ENCODE peak calls at places on chromosome 2, in eight cellular contexts. E is uterus, J is ovary, C is GM23338, Y is transverse colon, L is fibroblast of mammary gland, K is MM.1S, I is progenitor cell of endocrine pancreas. U is an unnamed sample.

GRCh38 chr2:136246086-136246669 is 128.2 kb upstream of the CXCR4 start:
- DNase-seq in E (no peak), J (peak; percentile 15), C (peak; percentile 52), Y (peak; percentile 37), L (peak; percentile 18), K (no peak), I (no peak), U (peak; percentile 24)

GRCh38 chr2:221518937-221519635 is 53.0 kb downstream of the EPHA4 start:
- DNase-seq in E (no peak), J (no peak), C (no peak), Y (peak; percentile 18), L (no peak), K (no peak), I (no peak), U (no peak)

GRCh38 chr2:54669677-54670484 is 53.6 kb upstream of the EML6 start:
- DNase-seq in E (no peak), J (no peak), C (no peak), Y (peak; percentile 43), L (peak; percentile 82), K (no peak), I (no peak), U (peak; percentile 87)

GRCh38 chr2:43086451-43087221 is 139.8 kb downstream of the ZFP36L2 start:
- DNase-seq in E (peak; percentile 80), J (peak; percentile 72), C (peak; percentile 11), Y (peak; percentile 47), L (peak; percentile 100), K (no peak), I (no peak), U (peak; percentile 99)

GRCh38 chr2:185291035-185291647 is 447.5 kb upstream of the FSIP2 start:
- DNase-seq in E (no peak), J (no peak), C (peak; percentile 86), Y (peak; percentile 54), L (peak; percentile 55), K (peak; percentile 50), I (peak; percentile 50), U (peak; percentile 0)

GRCh38 chr2:166464187-166464586 is 29.9 kb downstream of the SCN7A start:
- DNase-seq in E (no peak), J (no peak), C (no peak), Y (no peak), L (peak; percentile 1), K (no peak), I (no peak), U (no peak)

GRCh38 chr2:70099270-70099669 is 12.0 kb downstream of the PCBP1 start:
- DNase-seq in E (peak; percentile 4), J (no peak), C (no peak), Y (no peak), L (no peak), K (no peak), I (no peak), U (no peak)

GRCh38 chr2:238527565-238527964 is 100.8 kb downstream of the ASB1 start:
- DNase-seq in E (no peak), J (no peak), C (no peak), Y (no peak), L (peak; percentile 65), K (no peak), I (no peak), U (peak; percentile 92)

GRCh38 chr2:174835797-174836255 is 71.6 kb upstream of the CHRNA1 start:
- DNase-seq in E (no peak), J (no peak), C (peak; percentile 38), Y (no peak), L (peak; percentile 99), K (no peak), I (no peak), U (peak; percentile 96)

DNA sequence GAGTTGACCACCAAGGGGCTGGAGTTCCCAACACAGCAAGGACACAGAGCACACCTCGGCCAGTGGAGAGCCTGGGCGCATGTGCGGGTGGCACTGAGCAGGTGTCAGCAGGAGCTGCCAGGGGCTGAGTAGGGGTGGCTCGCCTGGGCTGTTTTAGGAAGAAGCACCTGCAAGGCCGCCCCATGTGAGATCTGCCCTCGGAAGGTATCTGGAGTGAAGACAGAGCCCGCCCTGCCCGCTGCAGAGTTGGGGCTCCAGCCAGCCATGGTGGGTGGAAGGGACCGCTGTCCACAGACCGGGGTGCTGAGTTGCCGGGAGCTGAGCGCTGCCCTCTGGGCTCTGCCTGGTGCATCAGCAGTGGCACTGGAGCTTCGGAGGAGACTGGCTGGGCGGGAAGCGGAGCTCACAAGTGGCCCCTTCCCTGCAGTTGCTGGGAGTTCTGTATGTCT is 35.2 kb downstream of the MTERF4 start:
- DNase-seq in E (no peak), J (no peak), C (peak; percentile 79), Y (no peak), L (no peak), K (no peak), I (peak; percentile 42), U (no peak)
- TF ChIP-seq CTCF in E (no peak), J (no peak), C (peak; percentile 37), Y (no peak), L (no peak), K (no peak), I (no peak), U (peak; percentile 19)

GRCh38 chr2:109280804-109281203 is 151.8 kb downstream of the SH3RF3 start:
- DNase-seq in E (no peak), J (no peak), C (no peak), Y (no peak), L (no peak), K (no peak), I (no peak), U (no peak)

GRCh38 chr2:109282865-109283264 is 153.9 kb downstream of the SH3RF3 start:
- DNase-seq in E (no peak), J (no peak), C (no peak), Y (no peak), L (no peak), K (no peak), I (no peak), U (no peak)

GRCh38 chr2:109282360-109282759 is 153.4 kb downstream of the SH3RF3 start:
- DNase-seq in E (no peak), J (no peak), C (no peak), Y (no peak), L (no peak), K (no peak), I (no peak), U (no peak)

GRCh38 chr2:109277414-109277813 is 148.4 kb downstream of the SH3RF3 start:
- DNase-seq in E (no peak), J (no peak), C (no peak), Y (no peak), L (no peak), K (no peak), I (no peak), U (no peak)

DNA sequence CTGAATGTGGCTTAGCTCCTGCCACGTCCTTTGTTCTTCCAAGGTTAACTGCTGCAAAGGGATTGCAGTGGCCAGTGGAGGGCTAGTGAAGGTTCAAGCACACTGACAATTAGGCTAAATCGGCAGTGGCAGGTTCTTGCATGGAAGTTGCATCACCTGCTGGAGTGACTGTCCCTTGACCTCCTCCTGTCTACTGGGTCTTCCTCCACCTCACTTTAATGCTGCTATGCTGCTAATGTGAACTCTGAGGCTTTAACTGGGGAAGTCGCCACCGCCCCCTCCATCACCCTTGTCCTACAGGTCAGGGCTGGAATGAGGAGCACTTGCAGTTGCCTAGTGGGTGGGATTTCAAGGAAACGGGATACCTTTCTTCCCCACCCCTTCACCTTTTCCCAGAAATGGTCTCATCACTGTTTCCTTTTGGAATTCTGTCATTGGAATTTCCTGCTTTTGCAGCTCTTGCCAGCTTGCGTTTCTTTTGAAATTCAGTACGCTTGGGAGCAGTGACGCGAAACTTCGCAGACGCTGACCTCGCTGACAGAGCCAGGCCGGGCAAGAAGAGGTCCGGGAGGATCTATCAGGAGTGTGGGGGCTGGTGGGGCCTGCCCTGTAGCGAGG is 150.3 kb downstream of the SH3RF3 start:
- DNase-seq in E (no peak), J (no peak), C (peak; percentile 47), Y (no peak), L (peak; percentile 26), K (no peak), I (no peak), U (no peak)
- TF ChIP-seq CTCF in E (no peak), J (no peak), C (no peak), Y (no peak), L (no peak), K (no peak), I (no peak), U (no peak)

GRCh38 chr2:240595381-240596079 is 9.0 kb downstream of the CAPN10 start:
- DNase-seq in E (peak; percentile 14), J (peak; percentile 26), C (peak; percentile 86), Y (peak; percentile 27), L (no peak), K (no peak), I (no peak), U (no peak)
- TF ChIP-seq CTCF in E (no peak), J (no peak), C (peak; percentile 79), Y (no peak), L (peak; percentile 31), K (peak; percentile 23), I (peak; percentile 27), U (peak; percentile 10)

GRCh38 chr2:65681503-65681902 is 249.1 kb upstream of the SPRED2 start:
- DNase-seq in E (no peak), J (no peak), C (no peak), Y (no peak), L (no peak), K (no peak), I (no peak), U (no peak)

GRCh38 chr2:65687614-65688013 is 255.2 kb upstream of the SPRED2 start:
- DNase-seq in E (no peak), J (no peak), C (no peak), Y (no peak), L (no peak), K (no peak), I (no peak), U (no peak)

GRCh38 chr2:65688166-65688886 is 255.9 kb upstream of the SPRED2 start:
- DNase-seq in E (no peak), J (no peak), C (no peak), Y (no peak), L (no peak), K (no peak), I (no peak), U (no peak)

GRCh38 chr2:65691816-65692215 is 259.4 kb upstream of the SPRED2 start:
- DNase-seq in E (no peak), J (no peak), C (no peak), Y (no peak), L (no peak), K (no peak), I (no peak), U (no peak)

DNA sequence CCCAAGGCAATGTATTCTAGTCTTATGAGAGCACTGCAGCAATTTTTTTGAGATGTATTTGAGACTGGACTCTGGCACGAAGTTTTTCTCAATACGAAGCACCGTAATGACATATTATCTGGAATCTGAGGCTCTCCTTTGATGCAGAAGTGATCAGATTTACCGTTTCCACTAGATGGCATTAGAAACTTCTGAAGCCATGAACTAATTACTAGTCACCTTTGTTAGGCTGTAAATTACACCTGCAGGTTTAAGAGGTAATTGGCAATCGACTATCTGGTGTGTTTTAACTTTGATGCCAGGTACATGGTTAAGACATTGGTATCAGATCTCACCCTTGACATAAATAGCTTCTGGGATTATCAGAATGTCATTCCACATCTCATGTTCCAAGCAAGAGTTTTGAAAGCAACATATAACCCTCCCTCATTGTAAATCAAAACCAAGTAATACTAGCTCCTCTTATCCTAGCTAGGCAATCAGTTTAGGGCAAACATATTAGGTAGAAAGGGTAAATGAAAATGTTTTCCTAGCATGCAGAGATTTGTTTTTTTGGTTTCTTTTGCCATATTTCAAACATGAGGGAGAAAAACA is 254.6 kb upstream of the SPRED2 start:
- DNase-seq in E (no peak), J (no peak), C (peak; percentile 41), Y (no peak), L (no peak), K (no peak), I (no peak), U (no peak)
- TF ChIP-seq CTCF in E (no peak), J (no peak), C (peak; percentile 56), Y (no peak), L (no peak), K (no peak), I (peak; percentile 7), U (no peak)